ENCODE peak calls at places on chromosomes 1 and 21, in four cellular contexts. One of them, this sample, is unnamed. For H3K36me3, the result is how much of the 10 kb centered on the place peaks cover.

GRCh38 chr1:41670558-41670957 is 186.1 kb upstream of the EDN2 start:
- DNase-seq in tibial nerve: no peak
- DNase-seq in HAP-1: no peak
- DNase-seq in left ventricle myocardium inferior: no peak
- DNase-seq in this sample: no peak

GRCh38 chr1:46862348-46862747 is 63.5 kb downstream of the CYP4B1 start:
- DNase-seq in HAP-1: no peak
- DNase-seq in tibial nerve: no peak
- DNase-seq in left ventricle myocardium inferior: no peak
- DNase-seq in this sample: no peak

GRCh38 chr1:89047734-89048133 is 17.3 kb downstream of the GBP1 start:
- DNase-seq in HAP-1: no peak
- DNase-seq in tibial nerve: no peak
- DNase-seq in left ventricle myocardium inferior: no peak
- DNase-seq in this sample: no peak

GRCh38 chr1:54982739-54983138 is 2.3 kb downstream of the TMEM61 start:
- DNase-seq in left ventricle myocardium inferior: no peak
- DNase-seq in tibial nerve: no peak
- DNase-seq in HAP-1: no peak
- DNase-seq in this sample: no peak

GRCh38 chr1:165852896-165853295 is 25.5 kb downstream of the UCK2 start:
- DNase-seq in left ventricle myocardium inferior: no peak
- DNase-seq in HAP-1: no peak
- DNase-seq in tibial nerve: no peak
- DNase-seq in this sample: no peak

GRCh38 chr1:143720087-143721023 is 251.4 kb downstream of the FAM72C start:
- DNase-seq in tibial nerve: no peak
- DNase-seq in HAP-1: no peak
- DNase-seq in left ventricle myocardium inferior: no peak
- DNase-seq in this sample: peak

GRCh38 chr1:78650114-78650513 is 483 bp downstream of the IFI44 start:
- DNase-seq in tibial nerve: no peak
- DNase-seq in left ventricle myocardium inferior: no peak
- DNase-seq in HAP-1: no peak
- DNase-seq in this sample: no peak

GRCh38 chr1:18557621-18558465 is 72.8 kb upstream of the PAX7 start:
- DNase-seq in HAP-1: peak
- DNase-seq in tibial nerve: no peak
- DNase-seq in left ventricle myocardium inferior: no peak
- DNase-seq in this sample: peak

GRCh38 chr1:119647734-119648619 is at the start of gene ZNF697:
- DNase-seq in left ventricle myocardium inferior: peak
- DNase-seq in HAP-1: peak
- DNase-seq in tibial nerve: peak
- DNase-seq in this sample: peak

GRCh38 chr21:44423312-44423821 is 31.9 kb upstream of the LRRC3 start:
- DNase-seq in left ventricle myocardium inferior: peak
- DNase-seq in tibial nerve: no peak
- DNase-seq in HAP-1: no peak
- DNase-seq in this sample: peak

GRCh38 chr1:190000365-190000872 is 477.2 kb downstream of the BRINP3 start:
- DNase-seq in tibial nerve: no peak
- DNase-seq in HAP-1: no peak
- DNase-seq in left ventricle myocardium inferior: no peak
- DNase-seq in this sample: no peak

GRCh38 chr1:25724201-25724600 is 75.8 kb upstream of the SELENON start:
- DNase-seq in tibial nerve: no peak
- DNase-seq in left ventricle myocardium inferior: no peak
- DNase-seq in HAP-1: no peak
- DNase-seq in this sample: no peak

GRCh38 chr1:206895837-206896242 is 1.4 kb upstream of the IL24 start:
- DNase-seq in left ventricle myocardium inferior: no peak
- DNase-seq in tibial nerve: no peak
- DNase-seq in HAP-1: no peak
- DNase-seq in this sample: no peak

GRCh38 chr1:110424699-110425098 is 17.2 kb upstream of the LAMTOR5 start:
- DNase-seq in tibial nerve: peak
- DNase-seq in HAP-1: no peak
- DNase-seq in left ventricle myocardium inferior: no peak
- DNase-seq in this sample: no peak

GRCh38 chr1:24894002-24894401 is 36.1 kb downstream of the RUNX3 start:
- DNase-seq in HAP-1: no peak
- DNase-seq in tibial nerve: no peak
- DNase-seq in left ventricle myocardium inferior: no peak
- DNase-seq in this sample: peak

GRCh38 chr1:171781167-171781875 is at the start of gene METTL13:
- DNase-seq in left ventricle myocardium inferior: peak
- DNase-seq in HAP-1: peak
- DNase-seq in tibial nerve: peak
- DNase-seq in this sample: peak

GRCh38 chr21:42304556-42305454 is 10.4 kb downstream of the TFF3 start:
- DNase-seq in left ventricle myocardium inferior: no peak
- DNase-seq in HAP-1: no peak
- DNase-seq in tibial nerve: no peak
- DNase-seq in this sample: no peak

GRCh38 chr1:52502789-52503188 is 50.1 kb downstream of the TUT4 start:
- DNase-seq in left ventricle myocardium inferior: no peak
- DNase-seq in tibial nerve: peak
- DNase-seq in HAP-1: no peak
- DNase-seq in this sample: no peak

GRCh38 chr1:52506349-52506748 is 46.5 kb downstream of the TUT4 start:
- DNase-seq in tibial nerve: no peak
- DNase-seq in HAP-1: no peak
- DNase-seq in left ventricle myocardium inferior: no peak
- DNase-seq in this sample: no peak

GRCh38 chr1:52504720-52505119 is 48.2 kb downstream of the TUT4 start:
- DNase-seq in tibial nerve: no peak
- DNase-seq in HAP-1: no peak
- DNase-seq in left ventricle myocardium inferior: no peak
- DNase-seq in this sample: no peak

GRCh38 chr1:52506920-52507546 is 45.9 kb downstream of the TUT4 start:
- DNase-seq in left ventricle myocardium inferior: no peak
- DNase-seq in HAP-1: no peak
- DNase-seq in tibial nerve: no peak
- DNase-seq in this sample: no peak

GRCh38 chr1:52503706-52504105 is 49.2 kb downstream of the TUT4 start:
- DNase-seq in HAP-1: no peak
- DNase-seq in tibial nerve: no peak
- DNase-seq in left ventricle myocardium inferior: no peak
- DNase-seq in this sample: no peak
- H3K36me3 ChIP-seq in HAP-1: under half
- H3K36me3 ChIP-seq in tibial nerve: under half
- H3K36me3 ChIP-seq in left ventricle myocardium inferior: under half
- H3K36me3 ChIP-seq in this sample: under half

GRCh38 chr1:26862781-26863676 is at the start of gene SFN:
- DNase-seq in HAP-1: no peak
- DNase-seq in left ventricle myocardium inferior: no peak
- DNase-seq in tibial nerve: no peak
- DNase-seq in this sample: no peak
- H3K4me3 ChIP-seq in HAP-1: peak
- H3K4me3 ChIP-seq in left ventricle myocardium inferior: peak
- H3K4me3 ChIP-seq in tibial nerve: peak
- H3K4me3 ChIP-seq in this sample: no peak

GRCh38 chr1:180969429-180969828 is 53.2 kb downstream of the STX6 start:
- DNase-seq in HAP-1: no peak
- DNase-seq in left ventricle myocardium inferior: no peak
- DNase-seq in tibial nerve: no peak
- DNase-seq in this sample: no peak
- H3K36me3 ChIP-seq in HAP-1: under half
- H3K36me3 ChIP-seq in left ventricle myocardium inferior: under half
- H3K36me3 ChIP-seq in tibial nerve: under half
- H3K36me3 ChIP-seq in this sample: under half

GRCh38 chr21:35476616-35477395 is 427.7 kb upstream of the RUNX1 start:
- DNase-seq in left ventricle myocardium inferior: no peak
- DNase-seq in tibial nerve: no peak
- DNase-seq in HAP-1: no peak
- DNase-seq in this sample: no peak
- H3K4me3 ChIP-seq in left ventricle myocardium inferior: no peak
- H3K4me3 ChIP-seq in tibial nerve: no peak
- H3K4me3 ChIP-seq in HAP-1: no peak
- H3K4me3 ChIP-seq in this sample: no peak

GRCh38 chr1:155913969-155914757 is 3.0 kb upstream of the RIT1 start:
- DNase-seq in tibial nerve: no peak
- DNase-seq in HAP-1: no peak
- DNase-seq in left ventricle myocardium inferior: no peak
- DNase-seq in this sample: no peak

GRCh38 chr1:155912056-155912536 is 947 bp upstream of the RIT1 start:
- DNase-seq in left ventricle myocardium inferior: no peak
- DNase-seq in HAP-1: no peak
- DNase-seq in tibial nerve: no peak
- DNase-seq in this sample: no peak

GRCh38 chr1:155910621-155911121 is 478 bp downstream of the RIT1 start:
- DNase-seq in HAP-1: peak
- DNase-seq in left ventricle myocardium inferior: no peak
- DNase-seq in tibial nerve: no peak
- DNase-seq in this sample: peak

GRCh38 chr1:155911156-155912055 is at the start of gene RIT1:
- DNase-seq in tibial nerve: peak
- DNase-seq in HAP-1: peak
- DNase-seq in left ventricle myocardium inferior: peak
- DNase-seq in this sample: peak

GRCh38 chr1:155909894-155910293 is 1.3 kb downstream of the RIT1 start:
- DNase-seq in left ventricle myocardium inferior: no peak
- DNase-seq in tibial nerve: no peak
- DNase-seq in HAP-1: no peak
- DNase-seq in this sample: no peak
- H3K36me3 ChIP-seq in left ventricle myocardium inferior: half or more
- H3K36me3 ChIP-seq in tibial nerve: under half
- H3K36me3 ChIP-seq in HAP-1: half or more
- H3K36me3 ChIP-seq in this sample: half or more